ENCODE peak calls at places on chromosomes 4 and X, in seven cellular contexts. One of them, this sample, is unnamed.

GRCh38 chrX:84363054-84363453 is 139.2 kb downstream of the HDX start:
- DNase-seq in AG04449: no peak
- DNase-seq in OCI-LY7: no peak
- DNase-seq in Peyer's patch: no peak
- DNase-seq in foreskin fibroblast: no peak
- DNase-seq in AG04450: no peak
- DNase-seq in Calu3: no peak
- DNase-seq in this sample: no peak

GRCh38 chrX:7108995-7109634 is 38.4 kb upstream of the STS start:
- DNase-seq in AG04449: no peak
- DNase-seq in OCI-LY7: peak
- DNase-seq in Peyer's patch: no peak
- DNase-seq in foreskin fibroblast: no peak
- DNase-seq in AG04450: no peak
- DNase-seq in Calu3: no peak
- DNase-seq in this sample: no peak

GRCh38 chr4:87783781-87784180 is 15.6 kb upstream of the IBSP start:
- DNase-seq in AG04449: no peak
- DNase-seq in OCI-LY7: no peak
- DNase-seq in Peyer's patch: no peak
- DNase-seq in foreskin fibroblast: no peak
- DNase-seq in AG04450: no peak
- DNase-seq in Calu3: no peak
- DNase-seq in this sample: no peak

GRCh38 chr4:75671802-75672421 is 1.3 kb downstream of the G3BP2 start:
- DNase-seq in AG04449: no peak
- DNase-seq in OCI-LY7: no peak
- DNase-seq in Peyer's patch: no peak
- DNase-seq in foreskin fibroblast: no peak
- DNase-seq in AG04450: no peak
- DNase-seq in Calu3: no peak
- DNase-seq in this sample: no peak

GRCh38 chr4:93203708-93204107 is 624.8 kb upstream of the ATOH1 start:
- DNase-seq in AG04449: no peak
- DNase-seq in OCI-LY7: no peak
- DNase-seq in Peyer's patch: no peak
- DNase-seq in foreskin fibroblast: no peak
- DNase-seq in AG04450: no peak
- DNase-seq in Calu3: no peak
- DNase-seq in this sample: no peak

GRCh38 chr4:30950737-30951136 is 230.6 kb downstream of the PCDH7 start:
- DNase-seq in AG04449: no peak
- DNase-seq in OCI-LY7: no peak
- DNase-seq in Peyer's patch: no peak
- DNase-seq in foreskin fibroblast: no peak
- DNase-seq in AG04450: no peak
- DNase-seq in Calu3: peak
- DNase-seq in this sample: no peak

GRCh38 chrX:151505796-151506195 is 57.7 kb upstream of the PASD1 start:
- DNase-seq in AG04449: no peak
- DNase-seq in OCI-LY7: peak
- DNase-seq in Peyer's patch: no peak
- DNase-seq in foreskin fibroblast: no peak
- DNase-seq in AG04450: no peak
- DNase-seq in Calu3: peak
- DNase-seq in this sample: peak

GRCh38 chrX:139881130-139881529 is 51.7 kb downstream of the ATP11C start:
- DNase-seq in AG04449: no peak
- DNase-seq in OCI-LY7: no peak
- DNase-seq in Peyer's patch: no peak
- DNase-seq in foreskin fibroblast: no peak
- DNase-seq in AG04450: no peak
- DNase-seq in Calu3: no peak
- DNase-seq in this sample: no peak

GRCh38 chr4:21795091-21795490 is 153.5 kb downstream of the KCNIP4 start:
- DNase-seq in AG04449: no peak
- DNase-seq in OCI-LY7: no peak
- DNase-seq in Peyer's patch: no peak
- DNase-seq in foreskin fibroblast: peak
- DNase-seq in AG04450: no peak
- DNase-seq in Calu3: no peak
- DNase-seq in this sample: peak

GRCh38 chrX:134836497-134836968 is 154.3 kb upstream of the SMIM10 start:
- DNase-seq in AG04449: no peak
- DNase-seq in OCI-LY7: no peak
- DNase-seq in Peyer's patch: no peak
- DNase-seq in foreskin fibroblast: peak
- DNase-seq in AG04450: no peak
- DNase-seq in Calu3: peak
- DNase-seq in this sample: no peak

GRCh38 chr4:165974647-165975335 is 101.8 kb downstream of the TLL1 start:
- DNase-seq in AG04449: no peak
- DNase-seq in OCI-LY7: no peak
- DNase-seq in Peyer's patch: no peak
- DNase-seq in foreskin fibroblast: no peak
- DNase-seq in AG04450: no peak
- DNase-seq in Calu3: no peak
- DNase-seq in this sample: no peak

GRCh38 chr4:154292589-154292988 is 199.0 kb downstream of the DCHS2 start:
- DNase-seq in AG04449: no peak
- DNase-seq in OCI-LY7: peak
- DNase-seq in Peyer's patch: no peak
- DNase-seq in foreskin fibroblast: no peak
- DNase-seq in AG04450: no peak
- DNase-seq in Calu3: peak
- DNase-seq in this sample: peak

GRCh38 chr4:128600996-128601857 is 208.3 kb upstream of the JADE1 start:
- DNase-seq in AG04449: peak
- DNase-seq in OCI-LY7: no peak
- DNase-seq in Peyer's patch: peak
- DNase-seq in foreskin fibroblast: peak
- DNase-seq in AG04450: peak
- DNase-seq in Calu3: peak
- DNase-seq in this sample: no peak

GRCh38 chr4:170025523-170026252 is 507 bp downstream of the MFAP3L start:
- DNase-seq in AG04449: no peak
- DNase-seq in OCI-LY7: no peak
- DNase-seq in Peyer's patch: peak
- DNase-seq in foreskin fibroblast: no peak
- DNase-seq in AG04450: no peak
- DNase-seq in Calu3: peak
- DNase-seq in this sample: peak

GRCh38 chr4:5773271-5773555 is 62.2 kb downstream of the EVC start:
- DNase-seq in AG04449: no peak
- DNase-seq in OCI-LY7: no peak
- DNase-seq in Peyer's patch: no peak
- DNase-seq in foreskin fibroblast: no peak
- DNase-seq in AG04450: no peak
- DNase-seq in Calu3: no peak
- DNase-seq in this sample: no peak

GRCh38 chr4:4443821-4444220 is 56.9 kb downstream of the NSG1 start:
- DNase-seq in AG04449: peak
- DNase-seq in OCI-LY7: no peak
- DNase-seq in Peyer's patch: no peak
- DNase-seq in foreskin fibroblast: peak
- DNase-seq in AG04450: peak
- DNase-seq in Calu3: no peak
- DNase-seq in this sample: no peak

GRCh38 chr4:116320859-116321258 is 764.5 kb downstream of the TRAM1L1 start:
- DNase-seq in AG04449: no peak
- DNase-seq in OCI-LY7: no peak
- DNase-seq in Peyer's patch: no peak
- DNase-seq in foreskin fibroblast: no peak
- DNase-seq in AG04450: no peak
- DNase-seq in Calu3: no peak
- DNase-seq in this sample: no peak

GRCh38 chr4:147749811-147750321 is 18.0 kb downstream of the ARHGAP10 start:
- DNase-seq in AG04449: no peak
- DNase-seq in OCI-LY7: no peak
- DNase-seq in Peyer's patch: no peak
- DNase-seq in foreskin fibroblast: no peak
- DNase-seq in AG04450: no peak
- DNase-seq in Calu3: no peak
- DNase-seq in this sample: no peak

GRCh38 chrX:77597511-77597910 is 150.3 kb downstream of the FGF16 start:
- DNase-seq in AG04449: no peak
- DNase-seq in OCI-LY7: no peak
- DNase-seq in Peyer's patch: no peak
- DNase-seq in foreskin fibroblast: no peak
- DNase-seq in AG04450: no peak
- DNase-seq in Calu3: no peak
- DNase-seq in this sample: no peak

GRCh38 chrX:77595848-77596247 is 148.7 kb downstream of the FGF16 start:
- DNase-seq in AG04449: no peak
- DNase-seq in OCI-LY7: no peak
- DNase-seq in Peyer's patch: no peak
- DNase-seq in foreskin fibroblast: no peak
- DNase-seq in AG04450: no peak
- DNase-seq in Calu3: no peak
- DNase-seq in this sample: no peak

DNA sequence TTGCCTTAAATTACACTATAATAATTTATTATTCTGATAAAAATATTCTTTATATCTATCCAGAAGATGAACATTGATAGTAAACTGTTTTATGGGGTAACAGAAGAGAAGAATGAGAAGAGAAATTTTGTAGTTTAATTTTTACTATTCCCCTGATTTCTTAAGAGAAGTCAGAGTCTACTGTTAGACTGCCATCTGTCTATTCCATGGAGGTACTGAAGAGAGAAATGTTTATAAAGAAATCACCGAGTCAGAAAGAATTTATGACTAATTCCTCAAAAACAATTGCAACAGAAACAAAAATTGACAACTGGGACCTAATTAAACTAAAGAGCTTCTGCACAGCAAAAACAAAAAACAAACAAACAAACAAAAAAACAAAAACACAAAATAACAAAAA is 149.9 kb downstream of the FGF16 start:
- DNase-seq in AG04449: no peak
- DNase-seq in OCI-LY7: no peak
- DNase-seq in Peyer's patch: no peak
- DNase-seq in foreskin fibroblast: peak
- DNase-seq in AG04450: peak
- DNase-seq in Calu3: no peak
- DNase-seq in this sample: no peak
- TF ChIP-seq CTCF in AG04449: no peak
- TF ChIP-seq CTCF in OCI-LY7: peak
- TF ChIP-seq CTCF in Peyer's patch: no peak
- TF ChIP-seq CTCF in foreskin fibroblast: peak
- TF ChIP-seq CTCF in AG04450: peak
- TF ChIP-seq CTCF in Calu3: no peak
- TF ChIP-seq CTCF in this sample: no peak

DNA sequence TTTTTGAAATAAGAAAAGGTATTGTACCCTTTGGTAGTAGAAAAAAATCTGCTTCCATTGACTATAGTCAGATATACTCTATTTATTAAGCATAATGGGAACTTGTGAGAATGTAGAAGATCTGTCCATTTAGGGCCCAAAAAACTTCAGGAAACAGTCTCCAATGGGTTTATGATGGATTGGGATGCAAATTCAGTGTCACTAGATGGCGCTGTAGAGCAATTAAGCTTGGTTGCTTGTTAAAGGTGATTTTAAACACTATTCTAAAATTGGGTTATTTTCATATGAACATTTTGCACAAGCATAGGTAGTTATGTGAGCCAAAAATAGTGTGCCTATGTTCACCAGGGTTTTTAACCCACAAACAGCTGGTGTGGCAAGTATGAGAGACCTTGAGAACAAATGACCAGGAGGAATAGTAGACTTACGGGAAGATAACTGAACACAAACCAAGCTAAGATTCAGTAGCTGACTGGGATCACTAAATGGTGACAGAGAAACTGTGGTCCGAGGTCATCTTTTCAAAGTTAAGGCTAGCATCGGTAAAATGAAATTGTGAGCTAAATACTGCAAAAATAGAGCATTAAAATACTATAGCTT is 80.3 kb upstream of the LSM6 start:
- DNase-seq in AG04449: no peak
- DNase-seq in OCI-LY7: peak
- DNase-seq in Peyer's patch: peak
- DNase-seq in foreskin fibroblast: peak
- DNase-seq in AG04450: peak
- DNase-seq in Calu3: peak
- DNase-seq in this sample: peak
- TF ChIP-seq CTCF in AG04449: peak
- TF ChIP-seq CTCF in OCI-LY7: peak
- TF ChIP-seq CTCF in Peyer's patch: no peak
- TF ChIP-seq CTCF in foreskin fibroblast: peak
- TF ChIP-seq CTCF in AG04450: peak
- TF ChIP-seq CTCF in Calu3: peak
- TF ChIP-seq CTCF in this sample: peak

GRCh38 chr4:1015179-1015578 is 3.8 kb downstream of the FGFRL1 start:
- DNase-seq in AG04449: no peak
- DNase-seq in OCI-LY7: no peak
- DNase-seq in Peyer's patch: no peak
- DNase-seq in foreskin fibroblast: no peak
- DNase-seq in AG04450: no peak
- DNase-seq in Calu3: no peak
- DNase-seq in this sample: no peak
- TF ChIP-seq CTCF in AG04449: no peak
- TF ChIP-seq CTCF in OCI-LY7: no peak
- TF ChIP-seq CTCF in Peyer's patch: no peak
- TF ChIP-seq CTCF in foreskin fibroblast: no peak
- TF ChIP-seq CTCF in AG04450: no peak
- TF ChIP-seq CTCF in Calu3: no peak
- TF ChIP-seq CTCF in this sample: no peak

GRCh38 chrX:81174286-81174685 is 27.4 kb downstream of the HMGN5 start:
- DNase-seq in AG04449: no peak
- DNase-seq in OCI-LY7: peak
- DNase-seq in Peyer's patch: no peak
- DNase-seq in foreskin fibroblast: no peak
- DNase-seq in AG04450: no peak
- DNase-seq in Calu3: no peak
- DNase-seq in this sample: no peak
- TF ChIP-seq CTCF in AG04449: peak
- TF ChIP-seq CTCF in OCI-LY7: peak
- TF ChIP-seq CTCF in Peyer's patch: no peak
- TF ChIP-seq CTCF in foreskin fibroblast: no peak
- TF ChIP-seq CTCF in AG04450: peak
- TF ChIP-seq CTCF in Calu3: no peak
- TF ChIP-seq CTCF in this sample: peak

GRCh38 chrX:46554942-46555341 is 9.7 kb upstream of the ZNF674 start:
- DNase-seq in AG04449: no peak
- DNase-seq in OCI-LY7: no peak
- DNase-seq in Peyer's patch: no peak
- DNase-seq in foreskin fibroblast: no peak
- DNase-seq in AG04450: no peak
- DNase-seq in Calu3: no peak
- DNase-seq in this sample: no peak
- TF ChIP-seq CTCF in AG04449: no peak
- TF ChIP-seq CTCF in OCI-LY7: peak
- TF ChIP-seq CTCF in Peyer's patch: no peak
- TF ChIP-seq CTCF in foreskin fibroblast: no peak
- TF ChIP-seq CTCF in AG04450: peak
- TF ChIP-seq CTCF in Calu3: no peak
- TF ChIP-seq CTCF in this sample: no peak

DNA sequence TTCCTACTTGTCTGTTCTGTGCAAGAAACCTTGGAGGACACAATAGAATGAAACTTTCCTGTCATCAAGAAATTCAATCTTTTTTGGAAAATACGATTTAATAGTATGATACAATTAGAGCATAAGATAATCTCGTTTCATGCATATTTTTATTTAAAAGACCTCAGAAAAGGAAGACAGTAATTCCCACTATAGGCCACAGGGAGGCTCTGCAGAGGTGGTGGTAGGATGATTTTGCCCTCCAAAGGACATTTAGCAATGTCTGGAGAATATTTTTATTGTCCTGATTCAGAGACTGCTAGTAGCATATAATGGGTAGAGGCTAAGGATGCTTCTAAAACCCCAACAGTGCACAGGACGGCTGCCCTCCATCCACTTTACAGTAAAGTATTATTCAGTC is 68.7 kb downstream of the PAK3 start:
- DNase-seq in AG04449: no peak
- DNase-seq in OCI-LY7: peak
- DNase-seq in Peyer's patch: no peak
- DNase-seq in foreskin fibroblast: no peak
- DNase-seq in AG04450: no peak
- DNase-seq in Calu3: no peak
- DNase-seq in this sample: no peak
- TF ChIP-seq CTCF in AG04449: no peak
- TF ChIP-seq CTCF in OCI-LY7: peak
- TF ChIP-seq CTCF in Peyer's patch: no peak
- TF ChIP-seq CTCF in foreskin fibroblast: no peak
- TF ChIP-seq CTCF in AG04450: no peak
- TF ChIP-seq CTCF in Calu3: no peak
- TF ChIP-seq CTCF in this sample: no peak

This sample was measured in activated CD8-positive, alpha-beta T cell treated with anti-CD3 and anti-CD28 coated beads for 36 hours.